ENCODE peak calls at places on chromosomes 4 and X, in seven cellular contexts. K is brain microvascular endothelial cell; L is erythroblast; M is left kidney; C is activated T-helper 1 cell treated with anti-CD3 and anti-CD28 coated beads, Interleukin-2, amount 50 U/mL, for 16 hours; U is NAMALWA; V is neural crest cell. H is an unnamed sample.

GRCh38 chr4:148651991-148652390 is 209.8 kb upstream of the NR3C2 start:
- DNase-seq in K (no peak), L (no peak), M (peak; percentile 2), C (no peak), U (no peak), V (no peak), H (no peak)

GRCh38 chrX:126552313-126553022 is at the start of gene DCAF12L1:
- DNase-seq in K (no peak), L (no peak), M (peak; percentile 56), C (no peak), U (no peak), V (peak; percentile 30), H (no peak)

GRCh38 chrX:78329486-78329885 is 2.1 kb upstream of the CYSLTR1 start:
- DNase-seq in K (no peak), L (no peak), M (no peak), C (no peak), U (no peak), V (no peak), H (no peak)

GRCh38 chrX:9466115-9466495 is 1.2 kb downstream of the TBL1X start:
- DNase-seq in K (no peak), L (peak; percentile 27), M (peak; percentile 69), C (no peak), U (no peak), V (peak; percentile 4), H (peak; percentile 32)

GRCh38 chr4:5157721-5158390 is 106.6 kb downstream of the STK32B start:
- DNase-seq in K (no peak), L (no peak), M (no peak), C (no peak), U (no peak), V (no peak), H (no peak)

GRCh38 chrX:132023896-132024386 is 839 bp downstream of the STK26 start:
- DNase-seq in K (no peak), L (peak; percentile 64), M (peak; percentile 9), C (peak; percentile 17), U (peak; percentile 62), V (peak; percentile 19), H (no peak)

GRCh38 chr4:39151120-39151713 is 31.1 kb upstream of the WDR19 start:
- DNase-seq in K (no peak), L (no peak), M (no peak), C (no peak), U (peak; percentile 33), V (no peak), H (no peak)

GRCh38 chrX:141341341-141341740 is 99.0 kb upstream of the SPANXC start:
- DNase-seq in K (peak; percentile 29), L (no peak), M (no peak), C (no peak), U (no peak), V (no peak), H (no peak)

GRCh38 chr4:108884596-108884995 is 121.7 kb upstream of the ETNPPL start:
- DNase-seq in K (peak; percentile 8), L (no peak), M (no peak), C (no peak), U (no peak), V (no peak), H (no peak)

GRCh38 chr4:26380740-26381139 is 59.9 kb downstream of the RBPJ start:
- DNase-seq in K (no peak), L (no peak), M (no peak), C (no peak), U (no peak), V (no peak), H (no peak)

GRCh38 chr4:39732728-39733127 is 34.8 kb downstream of the UBE2K start:
- DNase-seq in K (peak; percentile 87), L (no peak), M (peak; percentile 63), C (no peak), U (no peak), V (no peak), H (no peak)

GRCh38 chr4:114264877-114265291 is 285.4 kb upstream of the ARSJ start:
- DNase-seq in K (no peak), L (no peak), M (no peak), C (no peak), U (no peak), V (no peak), H (no peak)

GRCh38 chrX:68936186-68936585 is 107.4 kb downstream of the EFNB1 start:
- DNase-seq in K (no peak), L (no peak), M (peak; percentile 39), C (no peak), U (no peak), V (no peak), H (peak; percentile 60)

H was measured in lower leg skin.